ENCODE peak calls at places on chromosomes 12 and 14, in ten cellular contexts. R, N, J, K, T, W, B, U, I and D are unnamed samples.

GRCh38 chr12:32455607-32456063 is 56.3 kb downstream of the FGD4 start:
- DNase-seq in R (no peak), T (peak), B (peak), K (peak), N (peak), J (peak), I (peak), U (no peak), W (peak), D (no peak)

GRCh38 chr14:75910048-75910447 is 71.7 kb downstream of the TGFB3 start:
- DNase-seq in W (no peak), I (no peak), T (no peak), R (no peak), U (no peak), J (no peak), K (no peak), N (no peak), B (no peak), D (no peak)

GRCh38 chr12:124928095-124928911 is 13.9 kb upstream of the UBC start:
- DNase-seq in R (no peak), B (no peak), U (no peak), J (no peak), N (peak), T (no peak), I (no peak), K (no peak), W (peak), D (peak)

GRCh38 chr14:68172664-68173063 is 353.1 kb downstream of the RAD51B start:
- DNase-seq in B (no peak), K (no peak), U (no peak), J (peak), I (no peak), N (no peak), W (no peak), T (no peak), R (no peak), D (no peak)

GRCh38 chr14:57918791-57919190 is 52.9 kb upstream of the SLC35F4 start:
- DNase-seq in K (no peak), W (no peak), T (no peak), I (no peak), U (no peak), N (no peak), R (no peak), B (no peak), J (no peak), D (no peak)

GRCh38 chr14:84493779-84494178 is 1036.2 kb upstream of the FLRT2 start:
- DNase-seq in B (no peak), R (no peak), K (no peak), U (no peak), N (no peak), I (no peak), W (peak), J (no peak), T (no peak), D (no peak)

GRCh38 chr12:41103614-41104013 is 84.5 kb upstream of the PDZRN4 start:
- DNase-seq in W (no peak), U (no peak), K (no peak), I (no peak), N (no peak), R (no peak), T (no peak), B (no peak), J (no peak), D (no peak)

GRCh38 chr12:110822821-110823415 is 23.9 kb upstream of the CCDC63 start:
- DNase-seq in I (no peak), W (no peak), J (no peak), N (no peak), T (no peak), R (no peak), B (no peak), K (no peak), U (no peak), D (no peak)

GRCh38 chr12:39779768-39780340 is 160.3 kb upstream of the ABCD2 start:
- DNase-seq in K (no peak), N (no peak), W (no peak), J (no peak), R (no peak), U (no peak), I (no peak), B (no peak), T (no peak), D (no peak)

GRCh38 chr14:96660135-96660534 is 137.0 kb upstream of the VRK1 start:
- DNase-seq in I (no peak), B (no peak), N (no peak), R (no peak), T (no peak), U (no peak), W (no peak), K (no peak), J (no peak), D (no peak)

GRCh38 chr12:32179011-32179395 is 72.4 kb downstream of the BICD1 start:
- DNase-seq in N (no peak), J (no peak), I (no peak), W (no peak), R (no peak), U (no peak), K (no peak), T (no peak), B (no peak), D (no peak)

GRCh38 chr14:68757618-68758081 is 35.2 kb downstream of the ZFP36L1 start:
- DNase-seq in W (no peak), U (no peak), I (no peak), J (no peak), B (no peak), K (peak), T (no peak), N (no peak), R (no peak), D (peak)

GRCh38 chr12:11986165-11986564 is 84.6 kb upstream of the BCL2L14 start:
- DNase-seq in U (no peak), T (no peak), K (no peak), I (no peak), B (no peak), W (no peak), R (no peak), N (no peak), J (no peak), D (no peak)

GRCh38 chr14:93007225-93007997 is 84.5 kb downstream of the CHGA start:
- DNase-seq in I (no peak), J (peak), N (no peak), B (no peak), W (peak), R (no peak), T (no peak), K (no peak), U (no peak), D (no peak)

GRCh38 chr12:1533602-1534304 is 60.6 kb downstream of the FBXL14 start:
- DNase-seq in K (no peak), T (no peak), B (no peak), R (no peak), I (peak), W (no peak), N (no peak), J (peak), U (no peak), D (no peak)

GRCh38 chr12:102917026-102917787 is at the start of gene PAH:
- DNase-seq in W (no peak), U (no peak), I (no peak), T (no peak), J (peak), N (no peak), B (no peak), R (no peak), K (peak), D (peak)

GRCh38 chr14:73255693-73256225 is 18.5 kb downstream of the PAPLN start:
- DNase-seq in B (no peak), U (no peak), K (no peak), N (no peak), I (no peak), W (no peak), T (no peak), J (no peak), R (no peak), D (no peak)

GRCh38 chr12:126588586-126589249 is 1523.5 kb downstream of the AACS start:
- DNase-seq in W (no peak), K (no peak), N (no peak), J (no peak), R (no peak), I (no peak), B (no peak), U (no peak), T (no peak), D (no peak)

GRCh38 chr14:93941293-93941910 is 14.3 kb downstream of the FAM181A start:
- DNase-seq in R (no peak), I (no peak), T (peak), U (no peak), W (peak), N (peak), B (peak), J (no peak), K (no peak), D (no peak)

GRCh38 chr12:5379737-5380496 is 52.0 kb upstream of the NTF3 start:
- DNase-seq in I (no peak), T (no peak), J (no peak), N (no peak), K (no peak), W (no peak), B (no peak), R (no peak), U (no peak), D (no peak)

GRCh38 chr12:107480836-107481608 is 204.6 kb upstream of the PWP1 start:
- DNase-seq in T (no peak), U (no peak), N (no peak), K (no peak), J (no peak), I (no peak), B (no peak), R (no peak), W (no peak), D (no peak)

GRCh38 chr12:19033244-19033643 is 96.3 kb upstream of the PLEKHA5 start:
- DNase-seq in N (no peak), T (no peak), R (no peak), U (no peak), I (no peak), K (no peak), W (no peak), J (no peak), B (no peak), D (no peak)

GRCh38 chr14:99506269-99506668 is 25.1 kb downstream of the CCNK start:
- DNase-seq in B (no peak), I (no peak), N (no peak), J (no peak), R (no peak), K (no peak), T (no peak), U (no peak), W (no peak), D (no peak)

GRCh38 chr12:117063162-117063911 is 35.9 kb downstream of the TESC start:
- DNase-seq in W (no peak), U (no peak), R (no peak), J (no peak), K (no peak), T (no peak), I (peak), N (no peak), B (no peak), D (no peak)

GRCh38 chr14:104424406-104425072 is 155.0 kb upstream of the C14orf180 start:
- DNase-seq in T (no peak), U (no peak), R (no peak), W (no peak), N (no peak), I (no peak), J (no peak), B (peak), K (no peak), D (peak)

GRCh38 chr14:93938766-93939303 is 11.7 kb downstream of the FAM181A start:
- DNase-seq in U (no peak), N (no peak), K (no peak), I (no peak), W (no peak), R (no peak), B (peak), T (no peak), J (no peak), D (peak)

GRCh38 chr12:77049767-77050353 is 15.5 kb downstream of the E2F7 start:
- DNase-seq in U (no peak), R (no peak), J (peak), N (peak), K (peak), T (peak), B (peak), I (peak), W (peak), D (no peak)

GRCh38 chr14:69658664-69659261 is 47.4 kb downstream of the SUSD6 start:
- DNase-seq in T (no peak), R (no peak), W (peak), K (peak), I (no peak), U (peak), N (no peak), J (no peak), B (no peak), D (no peak)

GRCh38 chr12:4196805-4197420 is 76.6 kb upstream of the CCND2 start:
- DNase-seq in J (no peak), R (no peak), U (no peak), B (no peak), K (no peak), I (no peak), W (no peak), T (no peak), N (no peak), D (no peak)

GRCh38 chr14:51039285-51039684 is 55.6 kb downstream of the TRIM9 start:
- DNase-seq in R (no peak), U (no peak), B (no peak), I (no peak), W (no peak), N (no peak), K (no peak), T (no peak), J (no peak), D (no peak)

GRCh38 chr14:52348796-52349195 is 34.7 kb downstream of the PTGER2 start:
- DNase-seq in I (no peak), K (no peak), B (no peak), R (no peak), J (no peak), W (peak), T (no peak), U (no peak), N (peak), D (no peak)

GRCh38 chr14:68539311-68539737 is 253.5 kb downstream of the ZFP36L1 start:
- DNase-seq in B (no peak), R (no peak), W (no peak), K (no peak), U (no peak), I (no peak), T (no peak), J (no peak), N (no peak), D (peak)

GRCh38 chr12:57008113-57008687 is 1.9 kb upstream of the ZBTB39 start:
- DNase-seq in B (peak), N (peak), I (peak), J (peak), K (no peak), R (no peak), U (no peak), W (peak), T (peak), D (no peak)

GRCh38 chr12:26555139-26555538 is 277.9 kb downstream of the ITPR2 start:
- DNase-seq in W (no peak), N (no peak), I (no peak), R (no peak), U (no peak), K (no peak), J (no peak), B (no peak), T (no peak), D (no peak)

GRCh38 chr12:56119361-56119796 is 1.3 kb downstream of the ZC3H10 start:
- DNase-seq in T (peak), J (peak), I (peak), B (peak), W (peak), K (peak), U (peak), R (no peak), N (peak), D (peak)

GRCh38 chr12:94706250-94706661 is 55.9 kb upstream of the TMCC3 start:
- DNase-seq in K (no peak), W (no peak), J (no peak), R (no peak), B (no peak), T (no peak), U (no peak), I (no peak), N (no peak), D (no peak)

GRCh38 chr14:101005447-101005846 is 101.9 kb upstream of the RTL1 start:
- DNase-seq in N (no peak), R (no peak), K (no peak), T (no peak), B (no peak), J (no peak), U (no peak), I (no peak), W (no peak), D (peak)

GRCh38 chr14:36619853-36620252 is 37.4 kb upstream of the NKX2-8 start:
- DNase-seq in J (no peak), B (no peak), W (no peak), R (no peak), N (no peak), K (no peak), U (no peak), T (no peak), I (no peak), D (no peak)